ENCODE peak calls at places on chromosomes 1 and 21, in ten cellular contexts. M, R, N, B, W, G, U, J, O and S are unnamed samples.

GRCh38 chr1:94920061-94920460 is 6.8 kb downstream of the CNN3 start:
- DNase-seq in M (peak; percentile 7), R (no peak), N (no peak), B (no peak), W (no peak), G (no peak), U (no peak), J (no peak), O (no peak), S (no peak)

GRCh38 chr1:25996966-25997758 is 701 bp downstream of the PAFAH2 start:
- DNase-seq in M (peak; percentile 42), R (no peak), N (no peak), B (no peak), W (peak; percentile 56), G (peak; percentile 7), U (no peak), J (peak; percentile 74), O (peak; percentile 46), S (peak; percentile 43)

GRCh38 chr1:156515956-156516355 is 15.4 kb upstream of the MEF2D start:
- DNase-seq in M (no peak), R (no peak), N (no peak), B (no peak), W (no peak), G (no peak), U (no peak), J (no peak), O (no peak), S (no peak)

GRCh38 chr1:228364068-228364705 is 42.4 kb downstream of the TRIM11 start:
- DNase-seq in M (no peak), R (no peak), N (peak; percentile 17), B (no peak), W (no peak), G (no peak), U (no peak), J (no peak), O (no peak), S (no peak)

GRCh38 chr1:84844094-84844493 is 48.9 kb downstream of the LPAR3 start:
- DNase-seq in M (no peak), R (no peak), N (no peak), B (no peak), W (no peak), G (no peak), U (no peak), J (no peak), O (no peak), S (no peak)

GRCh38 chr1:207987164-207987563 is 76.2 kb upstream of the CD34 start:
- DNase-seq in M (no peak), R (no peak), N (no peak), B (no peak), W (no peak), G (no peak), U (no peak), J (no peak), O (no peak), S (no peak)

GRCh38 chr1:248710305-248710900 is 7.8 kb upstream of the OR14I1 start:
- DNase-seq in M (no peak), R (no peak), N (no peak), B (no peak), W (no peak), G (no peak), U (no peak), J (no peak), O (no peak), S (no peak)

GRCh38 chr1:203227684-203228083 is 1.8 kb downstream of the CHIT1 start:
- DNase-seq in M (no peak), R (no peak), N (no peak), B (no peak), W (no peak), G (no peak), U (no peak), J (no peak), O (no peak), S (no peak)

GRCh38 chr1:105485207-105485606 is 1571.3 kb upstream of the PRMT6 start:
- DNase-seq in M (no peak), R (no peak), N (no peak), B (no peak), W (peak; percentile 93), G (peak; percentile 19), U (no peak), J (no peak), O (no peak), S (no peak)

GRCh38 chr1:12549460-12550349 is 68.3 kb downstream of the DHRS3 start:
- DNase-seq in M (peak; percentile 38), R (no peak), N (peak; percentile 73), B (no peak), W (peak; percentile 81), G (peak; percentile 95), U (no peak), J (peak; percentile 86), O (peak; percentile 92), S (peak; percentile 81)

GRCh38 chr21:42857216-42857615 is 22.1 kb downstream of the WDR4 start:
- DNase-seq in M (no peak), R (no peak), N (no peak), B (no peak), W (no peak), G (no peak), U (no peak), J (no peak), O (no peak), S (no peak)

GRCh38 chr1:54989968-54990810 is 8.5 kb upstream of the BSND start:
- DNase-seq in M (no peak), R (no peak), N (no peak), B (no peak), W (no peak), G (no peak), U (no peak), J (no peak), O (no peak), S (peak; percentile 32)

GRCh38 chr1:184974086-184974836 is at the start of gene NIBAN1:
- DNase-seq in M (no peak), R (peak; percentile 21), N (peak; percentile 80), B (peak; percentile 79), W (no peak), G (peak; percentile 68), U (peak; percentile 44), J (peak; percentile 52), O (peak; percentile 48), S (peak; percentile 62)

GRCh38 chr1:13619909-13620308 is 36.3 kb downstream of the PDPN start:
- DNase-seq in M (no peak), R (no peak), N (no peak), B (no peak), W (no peak), G (no peak), U (no peak), J (peak; percentile 68), O (no peak), S (peak; percentile 45)

GRCh38 chr1:35809156-35810095 is 1.6 kb downstream of the AGO4 start:
- DNase-seq in M (no peak), R (no peak), N (no peak), B (no peak), W (no peak), G (no peak), U (no peak), J (no peak), O (no peak), S (no peak)

GRCh38 chr1:157154291-157154690 is 16.1 kb upstream of the ETV3 start:
- DNase-seq in M (no peak), R (no peak), N (no peak), B (no peak), W (no peak), G (no peak), U (no peak), J (peak; percentile 22), O (no peak), S (no peak)

GRCh38 chr1:155011437-155011907 is 8.9 kb downstream of the ZBTB7B start:
- DNase-seq in M (no peak), R (no peak), N (no peak), B (no peak), W (no peak), G (no peak), U (no peak), J (no peak), O (no peak), S (no peak)

GRCh38 chr1:78003070-78003751 is 1.5 kb upstream of the DNAJB4 start:
- DNase-seq in M (no peak), R (no peak), N (no peak), B (no peak), W (no peak), G (no peak), U (no peak), J (no peak), O (no peak), S (no peak)